ENCODE peak calls at places on chromosome 1, in ten cellular contexts. P, L, Y, W, G, O, S, N, H and Z are unnamed samples.

GRCh38 chr1:156119503-156120209 is 5.1 kb downstream of the LMNA start:
- DNase-seq in L (peak), S (no peak), Y (peak), H (peak), P (no peak), O (peak), G (peak), W (no peak), N (no peak), Z (peak)

GRCh38 chr1:28761189-28761588 is 24.4 kb downstream of the YTHDF2 start:
- DNase-seq in L (no peak), S (no peak), P (no peak), H (no peak), Y (no peak), G (peak), O (no peak), N (no peak), W (no peak), Z (no peak)

GRCh38 chr1:12544357-12544756 is 73.7 kb downstream of the DHRS3 start:
- DNase-seq in S (no peak), N (no peak), L (no peak), W (no peak), H (no peak), Y (no peak), P (no peak), O (no peak), G (no peak), Z (no peak)

GRCh38 chr1:64483711-64484454 is 14.0 kb downstream of the CACHD1 start:
- DNase-seq in W (no peak), N (no peak), S (no peak), H (no peak), P (no peak), G (no peak), Y (no peak), L (no peak), O (no peak), Z (no peak)

GRCh38 chr1:64469614-64469976 is 334 bp upstream of the CACHD1 start:
- DNase-seq in H (no peak), W (no peak), Y (no peak), S (no peak), L (no peak), G (peak), P (peak), O (no peak), N (no peak), Z (peak)

GRCh38 chr1:35460796-35461195 is 96.4 kb downstream of the KIAA0319L start:
- DNase-seq in P (no peak), G (no peak), W (no peak), S (no peak), L (no peak), H (no peak), Y (no peak), N (no peak), O (no peak), Z (no peak)

GRCh38 chr1:113021430-113022085 is 51.4 kb upstream of the LRIG2 start:
- DNase-seq in O (no peak), W (no peak), G (no peak), Y (no peak), S (no peak), N (no peak), H (no peak), P (peak), L (no peak), Z (no peak)

GRCh38 chr1:206521002-206521585 is 13.8 kb downstream of the RASSF5 start:
- DNase-seq in N (peak), S (no peak), Y (no peak), W (no peak), L (no peak), P (peak), G (no peak), O (no peak), H (no peak), Z (no peak)

GRCh38 chr1:27099904-27100796 is 54.8 kb downstream of the SLC9A1 start:
- DNase-seq in Y (peak), W (no peak), P (no peak), L (peak), G (peak), N (no peak), S (no peak), O (peak), H (no peak), Z (no peak)

GRCh38 chr1:182622795-182623528 is 18.8 kb upstream of the RGS16 start:
- DNase-seq in L (no peak), G (no peak), W (no peak), N (no peak), O (peak), H (no peak), Y (no peak), P (no peak), S (no peak), Z (no peak)

GRCh38 chr1:119816407-119816806 is 5.1 kb upstream of the REG4 start:
- DNase-seq in O (no peak), S (no peak), Y (no peak), G (no peak), N (no peak), H (peak), P (no peak), W (no peak), L (no peak), Z (no peak)

GRCh38 chr1:47931395-47931794 is 65.8 kb downstream of the TRABD2B start:
- DNase-seq in G (no peak), N (no peak), S (peak), O (no peak), Y (no peak), W (no peak), H (peak), L (no peak), P (no peak), Z (no peak)

GRCh38 chr1:13818926-13819325 is 118.9 kb downstream of the PRDM2 start:
- DNase-seq in W (no peak), O (no peak), P (no peak), L (no peak), G (no peak), H (no peak), S (no peak), Y (no peak), N (no peak), Z (no peak)

GRCh38 chr1:18784523-18784833 is 75.0 kb downstream of the TAS1R2 start:
- DNase-seq in P (no peak), Y (no peak), H (no peak), S (no peak), W (no peak), N (no peak), O (no peak), G (no peak), L (no peak), Z (no peak)

GRCh38 chr1:15046487-15047165 is 106.9 kb upstream of the TMEM51 start:
- DNase-seq in L (peak), Y (peak), O (peak), N (peak), H (peak), W (peak), S (peak), G (peak), P (peak), Z (peak)

GRCh38 chr1:226882187-226882586 is 11.8 kb downstream of the PSEN2 start:
- DNase-seq in S (no peak), Y (no peak), P (no peak), N (peak), G (peak), W (no peak), L (no peak), O (no peak), H (no peak), Z (no peak)

GRCh38 chr1:150931773-150932172 is 5.6 kb downstream of the SETDB1 start:
- DNase-seq in L (no peak), O (no peak), P (no peak), W (no peak), G (no peak), Y (no peak), S (no peak), N (no peak), H (no peak), Z (peak)

GRCh38 chr1:4696161-4696745 is 41.8 kb downstream of the AJAP1 start:
- DNase-seq in G (no peak), N (no peak), Y (no peak), L (no peak), O (no peak), S (no peak), W (no peak), P (no peak), H (no peak), Z (no peak)

GRCh38 chr1:199040076-199040475 is 401.2 kb downstream of the PTPRC start:
- DNase-seq in N (no peak), P (no peak), G (no peak), Y (no peak), L (no peak), O (no peak), W (no peak), H (no peak), S (no peak), Z (no peak)

GRCh38 chr1:115530407-115530806 is 111.4 kb upstream of the VANGL1 start:
- DNase-seq in H (no peak), P (no peak), W (no peak), N (no peak), S (no peak), G (no peak), L (no peak), Y (no peak), O (no peak), Z (no peak)

GRCh38 chr1:213538251-213538650 is 449.5 kb upstream of the PROX1 start:
- DNase-seq in S (no peak), G (no peak), H (no peak), P (no peak), W (no peak), Y (no peak), L (no peak), O (no peak), N (no peak), Z (no peak)

GRCh38 chr1:61053281-61053711 is 29.1 kb upstream of the NFIA start:
- DNase-seq in S (no peak), P (no peak), O (no peak), Y (no peak), G (no peak), W (no peak), H (no peak), N (no peak), L (no peak), Z (no peak)

GRCh38 chr1:43554444-43554992 is 23.8 kb downstream of the PTPRF start:
- DNase-seq in H (no peak), O (no peak), P (no peak), L (no peak), Y (no peak), N (no peak), G (no peak), S (peak), W (no peak), Z (peak)

GRCh38 chr1:202664083-202664482 is 46.2 kb downstream of the SYT2 start:
- DNase-seq in L (no peak), G (no peak), W (no peak), S (no peak), Y (no peak), N (no peak), O (no peak), P (no peak), H (no peak), Z (no peak)

GRCh38 chr1:168414914-168415313 is 128.9 kb downstream of the XCL2 start:
- DNase-seq in N (no peak), W (no peak), P (no peak), G (no peak), H (no peak), S (no peak), O (no peak), L (no peak), Y (no peak), Z (no peak)

GRCh38 chr1:156118175-156118868 is 3.8 kb downstream of the LMNA start:
- DNase-seq in N (no peak), G (peak), L (peak), H (peak), O (peak), W (no peak), Y (no peak), P (peak), S (no peak), Z (peak)

GRCh38 chr1:100622037-100622436 is 84.1 kb downstream of the GPR88 start:
- DNase-seq in O (no peak), H (no peak), L (peak), Y (peak), S (peak), G (peak), N (no peak), W (no peak), P (no peak), Z (no peak)

GRCh38 chr1:156471496-156472490 is 28.8 kb downstream of the MEF2D start:
- DNase-seq in L (peak), P (peak), W (no peak), O (peak), S (no peak), Y (no peak), G (peak), N (no peak), H (peak), Z (no peak)

GRCh38 chr1:156140879-156141707 is 12.3 kb upstream of the SEMA4A start:
- DNase-seq in Y (no peak), W (no peak), L (no peak), S (no peak), N (no peak), P (peak), G (no peak), O (no peak), H (no peak), Z (peak)

GRCh38 chr1:85898861-85899260 is 190.6 kb upstream of the ZNHIT6 start:
- DNase-seq in H (no peak), G (no peak), Y (no peak), P (no peak), S (no peak), N (no peak), L (no peak), O (no peak), W (no peak), Z (no peak)

GRCh38 chr1:125066385-125066784 is 3881.6 kb downstream of the SRGAP2C start:
- DNase-seq in S (no peak), H (no peak), N (peak), W (no peak), O (no peak), L (no peak), P (no peak), G (no peak), Y (no peak), Z (no peak)

GRCh38 chr1:61638296-61638695 is 86.6 kb downstream of the TM2D1 start:
- DNase-seq in H (no peak), Y (no peak), G (no peak), S (no peak), P (peak), W (no peak), O (no peak), N (no peak), L (no peak), Z (no peak)

GRCh38 chr1:116020668-116021272 is 44.5 kb downstream of the SLC22A15 start:
- DNase-seq in H (peak), G (peak), P (peak), N (no peak), L (no peak), O (peak), S (peak), Y (no peak), W (peak), Z (peak)

DNA sequence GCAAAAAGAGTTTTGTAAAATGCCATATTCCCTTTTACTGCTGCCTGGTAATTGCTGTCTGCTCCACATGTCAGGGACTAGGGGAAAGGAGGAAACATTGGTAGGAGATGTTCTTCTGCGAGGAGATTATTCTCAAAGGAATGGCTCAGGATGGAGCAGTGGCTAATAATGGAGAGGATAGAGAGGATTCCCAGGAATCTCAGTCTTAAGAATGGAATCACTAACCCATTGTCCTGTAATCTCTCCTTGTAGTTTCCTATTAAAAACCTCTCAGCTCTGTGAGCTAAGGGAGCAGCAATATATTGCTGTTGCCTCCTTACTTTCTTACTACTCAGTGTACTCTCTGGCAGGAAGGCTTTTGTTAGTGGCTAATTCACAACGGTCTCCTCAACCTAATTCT is 175.4 kb downstream of the HS2ST1 start:
- DNase-seq in S (no peak), Y (no peak), L (no peak), G (no peak), P (no peak), O (no peak), H (no peak), N (no peak), W (no peak), Z (no peak)
- TF ChIP-seq POLR2A in S (no peak), Y (no peak), L (no peak), G (no peak), P (no peak), O (no peak), H (no peak), N (no peak), W (no peak), Z (no peak)

GRCh38 chr1:32736812-32737791 is 34.5 kb upstream of the SYNC start:
- DNase-seq in O (no peak), Y (no peak), G (no peak), W (no peak), L (no peak), N (no peak), H (peak), P (no peak), S (no peak), Z (no peak)
- TF ChIP-seq POLR2A in O (no peak), Y (no peak), G (no peak), W (no peak), L (no peak), N (no peak), H (peak), P (no peak), S (no peak), Z (no peak)

GRCh38 chr1:58764294-58764978 is 19.4 kb downstream of the JUN start:
- DNase-seq in Y (no peak), O (no peak), N (no peak), S (no peak), G (no peak), H (no peak), L (no peak), P (no peak), W (no peak), Z (no peak)
- TF ChIP-seq POLR2A in Y (no peak), O (no peak), N (no peak), S (no peak), G (no peak), H (no peak), L (no peak), P (no peak), W (no peak), Z (no peak)

DNA sequence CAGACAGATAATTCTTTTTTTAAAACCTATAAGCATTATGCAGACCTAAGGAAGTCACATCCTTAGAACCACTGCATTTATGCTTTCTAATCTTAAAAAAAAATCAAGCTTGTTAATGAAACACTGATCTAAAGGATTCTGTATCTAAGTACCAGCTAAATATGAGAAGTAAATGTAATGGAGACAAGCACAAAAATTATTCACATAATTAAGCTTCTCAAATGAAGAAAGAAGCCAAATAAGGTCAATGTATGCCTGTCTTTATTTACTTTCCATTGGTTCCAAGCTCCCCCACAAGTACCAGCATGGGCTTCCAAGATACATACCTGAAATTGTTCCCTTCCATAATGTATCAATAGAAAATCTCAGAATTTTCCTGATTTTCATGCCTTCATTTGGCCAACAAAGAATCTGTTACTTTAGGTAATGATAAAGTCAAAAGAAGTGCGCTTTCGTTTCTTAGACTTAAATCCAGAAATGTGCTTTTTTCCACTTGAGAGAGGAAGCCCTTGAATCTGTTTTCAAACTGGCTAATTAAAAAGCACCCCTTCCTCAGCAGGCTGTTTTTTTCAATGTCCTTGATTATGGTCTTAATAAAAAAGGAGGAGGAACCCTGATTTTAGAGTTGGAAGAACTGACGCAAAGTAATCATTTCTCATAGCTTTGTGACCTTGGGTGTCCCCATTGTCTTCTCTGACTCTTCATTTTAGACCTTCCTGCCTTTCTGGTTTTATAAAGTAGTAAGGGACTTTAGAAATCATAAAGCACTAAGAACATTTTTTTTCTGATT is 3.8 kb downstream of the RGS2 start:
- DNase-seq in Y (no peak), G (no peak), O (no peak), S (no peak), P (no peak), N (no peak), L (no peak), W (no peak), H (no peak), Z (no peak)
- TF ChIP-seq POLR2A in Y (no peak), G (peak), O (no peak), S (no peak), P (no peak), N (no peak), L (no peak), W (no peak), H (no peak), Z (peak)

GRCh38 chr1:71045463-71046028 is 2.1 kb downstream of the PTGER3 start:
- DNase-seq in O (no peak), P (no peak), Y (peak), S (no peak), N (no peak), W (no peak), L (no peak), H (no peak), G (no peak), Z (peak)

GRCh38 chr1:71044833-71045232 is 2.8 kb downstream of the PTGER3 start:
- DNase-seq in O (no peak), Y (no peak), N (no peak), H (no peak), W (no peak), L (no peak), S (no peak), P (no peak), G (no peak), Z (peak)

GRCh38 chr1:71046891-71047634 is 553 bp downstream of the PTGER3 start:
- DNase-seq in P (peak), N (peak), G (no peak), W (peak), L (peak), Y (peak), S (no peak), O (no peak), H (peak), Z (peak)

GRCh38 chr1:71049951-71050598 is 2.5 kb upstream of the PTGER3 start:
- DNase-seq in G (no peak), P (peak), O (no peak), Y (no peak), L (no peak), W (peak), S (peak), H (no peak), N (no peak), Z (peak)

DNA sequence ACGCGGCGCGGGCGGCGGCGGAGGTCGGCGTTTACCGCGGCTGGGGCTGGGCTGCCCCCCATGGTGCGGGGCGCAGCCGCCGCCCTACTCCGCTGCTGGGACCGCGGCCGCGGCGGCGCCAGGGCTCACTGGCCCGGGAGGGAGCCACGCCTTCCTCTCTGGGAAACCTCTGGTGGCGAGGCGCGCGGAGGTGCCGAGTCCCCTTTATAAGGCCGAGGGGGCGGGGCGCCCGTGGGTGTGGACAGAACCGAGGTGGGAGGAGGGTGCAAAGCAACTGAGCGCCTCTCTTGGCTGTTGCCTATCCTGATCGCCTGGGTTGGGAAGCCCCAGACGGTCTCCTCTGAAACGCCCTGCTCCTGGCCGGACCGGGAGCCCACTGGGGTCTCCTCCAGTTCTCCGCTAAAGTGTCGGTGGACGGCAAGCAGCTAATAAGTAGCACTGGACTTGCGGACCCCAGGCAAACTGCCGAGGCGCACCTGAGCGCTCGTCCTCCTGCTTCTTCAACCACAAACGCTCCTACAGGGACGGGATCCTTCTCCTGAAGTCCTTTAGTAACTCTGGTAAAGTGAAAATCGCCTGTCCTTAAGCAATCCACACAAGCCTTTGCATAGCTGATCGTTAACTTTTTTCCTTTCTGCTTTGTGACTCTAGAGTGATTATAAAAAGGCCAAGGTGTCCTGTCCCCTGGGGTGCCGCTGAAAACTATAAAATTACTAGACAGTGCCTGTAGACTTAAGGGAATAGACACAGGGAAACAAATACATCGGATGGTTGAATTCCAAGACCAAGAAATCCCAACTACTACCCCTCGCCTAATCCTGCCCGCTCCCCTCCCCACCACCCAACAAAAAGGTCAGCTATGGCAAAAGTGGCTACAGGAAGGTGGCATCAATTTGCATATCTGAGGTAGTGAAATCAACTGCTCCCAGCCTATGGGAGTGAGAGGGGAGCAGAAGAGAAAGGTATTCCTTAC is at the start of gene PTGER3:
- DNase-seq in L (peak), G (peak), Y (peak), O (peak), W (peak), S (no peak), H (peak), N (peak), P (peak), Z (peak)
- TF ChIP-seq POLR2A in L (no peak), G (no peak), Y (peak), O (no peak), W (no peak), S (no peak), H (no peak), N (no peak), P (no peak), Z (no peak)